ENCODE peak calls at places on chromosome X, in five cellular contexts. One of them, this sample, is unnamed.

GRCh38 chrX:19811807-19812604 is 75.4 kb downstream of the SH3KBP1 start:
- DNase-seq in NCI-H2081: no peak
- DNase-seq in omental fat pad: no peak
- DNase-seq in hippocampal formation: no peak
- DNase-seq in fibroblast of mammary gland: peak; percentile 77
- DNase-seq in this sample: no peak

GRCh38 chrX:87813566-87813965 is 296.0 kb downstream of the KLHL4 start:
- DNase-seq in hippocampal formation: no peak
- DNase-seq in omental fat pad: no peak
- DNase-seq in NCI-H2081: no peak
- DNase-seq in fibroblast of mammary gland: no peak
- DNase-seq in this sample: no peak

GRCh38 chrX:44223150-44223549 is 120.3 kb downstream of the EFHC2 start:
- DNase-seq in omental fat pad: no peak
- DNase-seq in NCI-H2081: no peak
- DNase-seq in fibroblast of mammary gland: peak; percentile 80
- DNase-seq in hippocampal formation: no peak
- DNase-seq in this sample: no peak

GRCh38 chrX:69618803-69619202 is 2.9 kb downstream of the EDA start:
- DNase-seq in NCI-H2081: no peak
- DNase-seq in omental fat pad: no peak
- DNase-seq in hippocampal formation: peak; percentile 9
- DNase-seq in fibroblast of mammary gland: peak; percentile 31
- DNase-seq in this sample: peak; percentile 28

GRCh38 chrX:103017542-103017941 is 46.4 kb downstream of the BEX1 start:
- DNase-seq in NCI-H2081: no peak
- DNase-seq in fibroblast of mammary gland: no peak
- DNase-seq in omental fat pad: no peak
- DNase-seq in hippocampal formation: no peak
- DNase-seq in this sample: no peak

GRCh38 chrX:49171752-49172279 is at the start of gene PLP2:
- DNase-seq in hippocampal formation: no peak
- DNase-seq in omental fat pad: no peak
- DNase-seq in NCI-H2081: peak; percentile 60
- DNase-seq in fibroblast of mammary gland: peak; percentile 43
- DNase-seq in this sample: peak; percentile 49

GRCh38 chrX:96776966-96777365 is 92.3 kb downstream of the DIAPH2 start:
- DNase-seq in fibroblast of mammary gland: peak; percentile 19
- DNase-seq in omental fat pad: no peak
- DNase-seq in hippocampal formation: no peak
- DNase-seq in NCI-H2081: no peak
- DNase-seq in this sample: no peak

GRCh38 chrX:152575331-152575730 is 62.4 kb upstream of the GABRQ start:
- DNase-seq in NCI-H2081: no peak
- DNase-seq in fibroblast of mammary gland: no peak
- DNase-seq in hippocampal formation: no peak
- DNase-seq in omental fat pad: no peak
- DNase-seq in this sample: no peak

GRCh38 chrX:40094900-40095587 is 2.7 kb downstream of the BCOR start:
- DNase-seq in hippocampal formation: peak; percentile 9
- DNase-seq in omental fat pad: no peak
- DNase-seq in NCI-H2081: no peak
- DNase-seq in fibroblast of mammary gland: no peak
- DNase-seq in this sample: no peak

GRCh38 chrX:6904178-6904577 is 243.3 kb upstream of the STS start:
- DNase-seq in omental fat pad: no peak
- DNase-seq in fibroblast of mammary gland: no peak
- DNase-seq in hippocampal formation: no peak
- DNase-seq in NCI-H2081: no peak
- DNase-seq in this sample: no peak

GRCh38 chrX:40167240-40168182 is 69.8 kb upstream of the BCOR start:
- DNase-seq in NCI-H2081: peak; percentile 82
- DNase-seq in omental fat pad: no peak
- DNase-seq in hippocampal formation: no peak
- DNase-seq in fibroblast of mammary gland: no peak
- DNase-seq in this sample: no peak

GRCh38 chrX:16222123-16222522 is 54.8 kb downstream of the MAGEB17 start:
- DNase-seq in hippocampal formation: no peak
- DNase-seq in omental fat pad: no peak
- DNase-seq in NCI-H2081: no peak
- DNase-seq in fibroblast of mammary gland: peak; percentile 17
- DNase-seq in this sample: no peak

GRCh38 chrX:134948333-134949241 is 42.2 kb upstream of the SMIM10 start:
- DNase-seq in fibroblast of mammary gland: peak; percentile 60
- DNase-seq in omental fat pad: no peak
- DNase-seq in NCI-H2081: no peak
- DNase-seq in hippocampal formation: no peak
- DNase-seq in this sample: no peak

GRCh38 chrX:21528076-21528475 is 130.1 kb downstream of the KLHL34 start:
- DNase-seq in hippocampal formation: no peak
- DNase-seq in fibroblast of mammary gland: peak; percentile 10
- DNase-seq in omental fat pad: no peak
- DNase-seq in NCI-H2081: no peak
- DNase-seq in this sample: no peak

GRCh38 chrX:107678957-107679740 is 50.8 kb downstream of the PRPS1 start:
- DNase-seq in hippocampal formation: no peak
- DNase-seq in omental fat pad: no peak
- DNase-seq in fibroblast of mammary gland: peak; percentile 97
- DNase-seq in NCI-H2081: no peak
- DNase-seq in this sample: peak; percentile 17

GRCh38 chrX:133776072-133776471 is 209.3 kb downstream of the GPC3 start:
- DNase-seq in hippocampal formation: no peak
- DNase-seq in NCI-H2081: peak; percentile 10
- DNase-seq in omental fat pad: peak; percentile 28
- DNase-seq in fibroblast of mammary gland: no peak
- DNase-seq in this sample: peak; percentile 44

GRCh38 chrX:39772057-39772832 is 325.5 kb downstream of the BCOR start:
- DNase-seq in NCI-H2081: no peak
- DNase-seq in omental fat pad: no peak
- DNase-seq in hippocampal formation: peak; percentile 2
- DNase-seq in fibroblast of mammary gland: no peak
- DNase-seq in this sample: no peak

GRCh38 chrX:40003071-40003981 is 94.4 kb downstream of the BCOR start:
- DNase-seq in hippocampal formation: no peak
- DNase-seq in omental fat pad: no peak
- DNase-seq in fibroblast of mammary gland: no peak
- DNase-seq in NCI-H2081: no peak
- DNase-seq in this sample: no peak

GRCh38 chrX:46965125-46965758 is 53.0 kb downstream of the JADE3 start:
- DNase-seq in NCI-H2081: no peak
- DNase-seq in fibroblast of mammary gland: peak; percentile 52
- DNase-seq in hippocampal formation: no peak
- DNase-seq in omental fat pad: no peak
- DNase-seq in this sample: peak; percentile 28

GRCh38 chrX:110987292-110987691 is 108.7 kb upstream of the PAK3 start:
- DNase-seq in fibroblast of mammary gland: no peak
- DNase-seq in omental fat pad: no peak
- DNase-seq in NCI-H2081: no peak
- DNase-seq in hippocampal formation: no peak
- DNase-seq in this sample: no peak

GRCh38 chrX:152872522-152872921 is 25.3 kb upstream of the ZNF185 start:
- DNase-seq in omental fat pad: no peak
- DNase-seq in hippocampal formation: no peak
- DNase-seq in fibroblast of mammary gland: no peak
- DNase-seq in NCI-H2081: no peak
- DNase-seq in this sample: no peak

GRCh38 chrX:122943918-122944317 is 240.2 kb upstream of the GRIA3 start:
- DNase-seq in omental fat pad: no peak
- DNase-seq in hippocampal formation: no peak
- DNase-seq in NCI-H2081: no peak
- DNase-seq in fibroblast of mammary gland: peak; percentile 77
- DNase-seq in this sample: no peak

GRCh38 chrX:46311581-46312120 is 233.6 kb downstream of the ZNF674 start:
- DNase-seq in hippocampal formation: no peak
- DNase-seq in omental fat pad: no peak
- DNase-seq in fibroblast of mammary gland: no peak
- DNase-seq in NCI-H2081: no peak
- DNase-seq in this sample: peak; percentile 62

GRCh38 chrX:154010330-154011087 is 9.2 kb downstream of the IRAK1 start:
- DNase-seq in NCI-H2081: no peak
- DNase-seq in hippocampal formation: no peak
- DNase-seq in fibroblast of mammary gland: peak; percentile 60
- DNase-seq in omental fat pad: no peak
- DNase-seq in this sample: no peak

GRCh38 chrX:13386636-13387035 is 66.8 kb upstream of the ATXN3L start:
- DNase-seq in fibroblast of mammary gland: no peak
- DNase-seq in NCI-H2081: no peak
- DNase-seq in omental fat pad: no peak
- DNase-seq in hippocampal formation: no peak
- DNase-seq in this sample: no peak

GRCh38 chrX:16930392-16930791 is 16.1 kb upstream of the REPS2 start:
- DNase-seq in hippocampal formation: no peak
- DNase-seq in omental fat pad: no peak
- DNase-seq in NCI-H2081: no peak
- DNase-seq in fibroblast of mammary gland: no peak
- DNase-seq in this sample: peak; percentile 33

GRCh38 chrX:38880460-38880859 is 79.2 kb downstream of the MID1IP1 start:
- DNase-seq in fibroblast of mammary gland: peak; percentile 41
- DNase-seq in omental fat pad: no peak
- DNase-seq in hippocampal formation: no peak
- DNase-seq in NCI-H2081: no peak
- DNase-seq in this sample: no peak

GRCh38 chrX:118657413-118657812 is 70.0 kb upstream of the IL13RA1 start:
- DNase-seq in NCI-H2081: no peak
- DNase-seq in hippocampal formation: no peak
- DNase-seq in fibroblast of mammary gland: no peak
- DNase-seq in omental fat pad: no peak
- DNase-seq in this sample: no peak

GRCh38 chrX:1126738-1127137 is 85.7 kb downstream of the CRLF2 start:
- DNase-seq in NCI-H2081: no peak
- DNase-seq in omental fat pad: no peak
- DNase-seq in hippocampal formation: no peak
- DNase-seq in fibroblast of mammary gland: no peak
- DNase-seq in this sample: no peak

GRCh38 chrX:135740683-135741149 is 27.3 kb downstream of the CT45A3 start:
- DNase-seq in hippocampal formation: no peak
- DNase-seq in fibroblast of mammary gland: no peak
- DNase-seq in omental fat pad: no peak
- DNase-seq in NCI-H2081: no peak
- DNase-seq in this sample: peak; percentile 62

GRCh38 chrX:69357293-69357692 is 146.8 kb upstream of the NALF2 start:
- DNase-seq in fibroblast of mammary gland: no peak
- DNase-seq in NCI-H2081: no peak
- DNase-seq in hippocampal formation: no peak
- DNase-seq in omental fat pad: no peak
- DNase-seq in this sample: no peak

GRCh38 chrX:9538544-9539045 is 73.7 kb downstream of the TBL1X start:
- DNase-seq in omental fat pad: no peak
- DNase-seq in fibroblast of mammary gland: no peak
- DNase-seq in hippocampal formation: no peak
- DNase-seq in NCI-H2081: peak; percentile 97
- DNase-seq in this sample: no peak

This sample was measured in A673.